ENCODE peak calls at places on chromosomes 2 and 18, in six cellular contexts. One of them, this sample, is unnamed.

GRCh38 chr2:219832904-219833303 is 205.5 kb downstream of the SLC4A3 start:
- DNase-seq in fibroblast of the aortic adventitia: no peak
- DNase-seq in left ventricle myocardium inferior: no peak
- DNase-seq in psoas muscle: no peak
- DNase-seq in cardiac fibroblast: no peak
- DNase-seq in kidney: no peak
- DNase-seq in this sample: no peak

GRCh38 chr2:126802316-126802715 is 96.4 kb upstream of the TEX51 start:
- DNase-seq in kidney: no peak
- DNase-seq in cardiac fibroblast: no peak
- DNase-seq in psoas muscle: no peak
- DNase-seq in fibroblast of the aortic adventitia: no peak
- DNase-seq in left ventricle myocardium inferior: no peak
- DNase-seq in this sample: no peak

GRCh38 chr18:68448736-68449135 is 266.2 kb downstream of the TMX3 start:
- DNase-seq in kidney: no peak
- DNase-seq in psoas muscle: no peak
- DNase-seq in fibroblast of the aortic adventitia: peak
- DNase-seq in cardiac fibroblast: peak
- DNase-seq in left ventricle myocardium inferior: no peak
- DNase-seq in this sample: no peak

GRCh38 chr2:71385008-71385407 is 53.4 kb downstream of the ZNF638 start:
- DNase-seq in psoas muscle: no peak
- DNase-seq in left ventricle myocardium inferior: no peak
- DNase-seq in kidney: no peak
- DNase-seq in cardiac fibroblast: peak
- DNase-seq in fibroblast of the aortic adventitia: peak
- DNase-seq in this sample: no peak

GRCh38 chr2:383173-383572 is 95.3 kb upstream of the ALKAL2 start:
- DNase-seq in kidney: no peak
- DNase-seq in left ventricle myocardium inferior: no peak
- DNase-seq in cardiac fibroblast: no peak
- DNase-seq in psoas muscle: no peak
- DNase-seq in fibroblast of the aortic adventitia: no peak
- DNase-seq in this sample: no peak

GRCh38 chr2:189370719-189371118 is 70.6 kb upstream of the WDR75 start:
- DNase-seq in fibroblast of the aortic adventitia: peak
- DNase-seq in kidney: no peak
- DNase-seq in psoas muscle: no peak
- DNase-seq in left ventricle myocardium inferior: no peak
- DNase-seq in cardiac fibroblast: peak
- DNase-seq in this sample: no peak

GRCh38 chr2:179020156-179020750 is 29.7 kb downstream of the CCDC141 start:
- DNase-seq in left ventricle myocardium inferior: no peak
- DNase-seq in kidney: no peak
- DNase-seq in cardiac fibroblast: peak
- DNase-seq in psoas muscle: peak
- DNase-seq in fibroblast of the aortic adventitia: peak
- DNase-seq in this sample: no peak

GRCh38 chr2:98692090-98692991 is 38.6 kb downstream of the MGAT4A start:
- DNase-seq in cardiac fibroblast: no peak
- DNase-seq in kidney: no peak
- DNase-seq in psoas muscle: no peak
- DNase-seq in fibroblast of the aortic adventitia: no peak
- DNase-seq in left ventricle myocardium inferior: no peak
- DNase-seq in this sample: no peak

GRCh38 chr2:66700181-66700686 is 265.3 kb downstream of the MEIS1 start:
- DNase-seq in kidney: no peak
- DNase-seq in cardiac fibroblast: no peak
- DNase-seq in left ventricle myocardium inferior: no peak
- DNase-seq in psoas muscle: no peak
- DNase-seq in fibroblast of the aortic adventitia: peak
- DNase-seq in this sample: no peak

GRCh38 chr2:2159336-2159735 is 171.7 kb downstream of the MYT1L start:
- DNase-seq in kidney: no peak
- DNase-seq in cardiac fibroblast: no peak
- DNase-seq in left ventricle myocardium inferior: no peak
- DNase-seq in fibroblast of the aortic adventitia: no peak
- DNase-seq in psoas muscle: no peak
- DNase-seq in this sample: no peak

GRCh38 chr2:151718247-151718646 is 16.0 kb downstream of the NEB start:
- DNase-seq in kidney: no peak
- DNase-seq in left ventricle myocardium inferior: no peak
- DNase-seq in cardiac fibroblast: no peak
- DNase-seq in fibroblast of the aortic adventitia: no peak
- DNase-seq in psoas muscle: no peak
- DNase-seq in this sample: no peak

GRCh38 chr2:98749053-98749450 is 18.1 kb upstream of the MGAT4A start:
- DNase-seq in left ventricle myocardium inferior: no peak
- DNase-seq in kidney: no peak
- DNase-seq in psoas muscle: no peak
- DNase-seq in fibroblast of the aortic adventitia: no peak
- DNase-seq in cardiac fibroblast: no peak
- DNase-seq in this sample: no peak

GRCh38 chr2:206154197-206154596 is 5.0 kb downstream of the NDUFS1 start:
- DNase-seq in cardiac fibroblast: peak
- DNase-seq in psoas muscle: no peak
- DNase-seq in fibroblast of the aortic adventitia: no peak
- DNase-seq in kidney: no peak
- DNase-seq in left ventricle myocardium inferior: no peak
- DNase-seq in this sample: no peak

GRCh38 chr2:26561376-26561775 is 79.8 kb downstream of the CIB4 start:
- DNase-seq in cardiac fibroblast: no peak
- DNase-seq in psoas muscle: peak
- DNase-seq in fibroblast of the aortic adventitia: no peak
- DNase-seq in left ventricle myocardium inferior: no peak
- DNase-seq in kidney: no peak
- DNase-seq in this sample: no peak

DNA sequence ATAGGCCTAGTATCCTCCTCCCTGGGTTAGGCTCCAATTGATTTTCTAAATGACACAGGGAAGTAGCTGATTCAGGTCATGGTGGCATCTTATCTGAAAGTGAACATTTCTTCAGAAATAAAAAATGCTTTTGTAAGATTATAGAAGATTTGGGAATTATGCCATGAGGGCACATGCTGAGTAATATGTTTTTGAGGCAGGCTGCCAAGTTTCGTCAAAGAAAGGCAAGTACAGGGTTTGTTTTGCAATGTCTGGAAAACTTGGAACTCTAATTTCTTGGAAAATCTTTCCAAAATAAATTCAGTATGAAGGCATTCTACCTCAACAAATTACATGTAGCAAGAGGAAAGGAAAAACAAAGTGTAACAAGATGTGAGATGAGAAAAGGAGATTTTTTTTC is 167.6 kb downstream of the PLCL1 start:
- DNase-seq in left ventricle myocardium inferior: no peak
- DNase-seq in fibroblast of the aortic adventitia: peak
- DNase-seq in psoas muscle: no peak
- DNase-seq in kidney: no peak
- DNase-seq in cardiac fibroblast: peak
- DNase-seq in this sample: no peak
- TF ChIP-seq CTCF in left ventricle myocardium inferior: no peak
- TF ChIP-seq CTCF in fibroblast of the aortic adventitia: no peak
- TF ChIP-seq CTCF in psoas muscle: no peak
- TF ChIP-seq CTCF in kidney: no peak
- TF ChIP-seq CTCF in cardiac fibroblast: no peak
- TF ChIP-seq CTCF in this sample: no peak

GRCh38 chr2:70123051-70123828 is 36.0 kb downstream of the PCBP1 start:
- DNase-seq in fibroblast of the aortic adventitia: peak
- DNase-seq in cardiac fibroblast: peak
- DNase-seq in kidney: no peak
- DNase-seq in psoas muscle: peak
- DNase-seq in left ventricle myocardium inferior: peak
- DNase-seq in this sample: no peak
- H3K4me3 ChIP-seq in fibroblast of the aortic adventitia: no peak
- H3K4me3 ChIP-seq in cardiac fibroblast: no peak
- H3K4me3 ChIP-seq in kidney: no peak
- H3K4me3 ChIP-seq in psoas muscle: peak
- H3K4me3 ChIP-seq in left ventricle myocardium inferior: peak
- H3K4me3 ChIP-seq in this sample: peak

DNA sequence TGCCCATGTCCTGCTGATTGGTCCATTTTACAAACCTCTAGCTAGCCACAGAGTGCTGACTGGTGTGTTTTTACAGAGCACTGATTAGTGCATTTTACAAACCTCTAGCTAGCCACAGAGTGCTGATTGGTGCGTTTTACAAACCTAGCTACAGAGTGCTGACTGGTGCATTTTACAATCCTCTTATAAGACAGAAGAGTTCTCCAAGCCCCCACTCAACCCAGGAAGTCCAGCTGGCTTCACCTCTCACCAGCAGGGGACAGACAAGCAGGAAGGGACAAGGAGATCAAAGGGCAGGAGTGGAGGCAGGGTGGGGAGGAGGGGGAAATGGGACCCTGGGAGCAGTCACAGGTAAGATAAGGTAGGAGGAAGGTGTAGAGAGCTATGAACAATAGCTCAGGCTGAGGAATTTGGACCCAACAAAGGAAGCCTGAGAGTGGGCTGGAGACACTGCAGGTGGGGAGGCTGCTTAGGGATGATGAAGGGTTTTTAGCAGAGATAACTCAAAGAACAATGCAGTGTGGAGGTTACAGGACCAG is 37.1 kb downstream of the SH2D6 start:
- DNase-seq in psoas muscle: no peak
- DNase-seq in fibroblast of the aortic adventitia: no peak
- DNase-seq in kidney: no peak
- DNase-seq in left ventricle myocardium inferior: no peak
- DNase-seq in cardiac fibroblast: no peak
- DNase-seq in this sample: no peak
- TF ChIP-seq CTCF in psoas muscle: no peak
- TF ChIP-seq CTCF in fibroblast of the aortic adventitia: no peak
- TF ChIP-seq CTCF in kidney: no peak
- TF ChIP-seq CTCF in left ventricle myocardium inferior: no peak
- TF ChIP-seq CTCF in cardiac fibroblast: no peak
- TF ChIP-seq CTCF in this sample: no peak

DNA sequence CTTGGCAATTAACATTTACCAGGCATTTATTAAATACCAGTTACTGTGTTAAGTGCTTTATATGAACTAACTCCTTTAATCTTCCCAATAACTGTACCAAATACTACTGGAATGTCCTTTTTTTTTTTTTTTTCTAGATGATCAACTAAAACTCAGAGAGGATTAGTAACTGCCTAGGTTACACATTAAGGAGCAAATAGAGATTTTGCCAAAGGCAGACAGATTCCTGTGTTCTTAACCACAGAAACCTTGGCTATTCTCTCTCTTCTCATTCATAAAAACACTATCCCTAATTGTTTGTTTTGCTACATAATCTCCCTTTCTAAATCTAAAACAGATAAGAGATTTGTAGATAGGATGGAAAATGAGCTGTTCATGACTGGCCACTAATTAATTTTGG is 13.3 kb downstream of the DHX57 start:
- DNase-seq in fibroblast of the aortic adventitia: no peak
- DNase-seq in kidney: no peak
- DNase-seq in psoas muscle: no peak
- DNase-seq in left ventricle myocardium inferior: no peak
- DNase-seq in cardiac fibroblast: no peak
- DNase-seq in this sample: no peak
- H3K4me3 ChIP-seq in fibroblast of the aortic adventitia: no peak
- H3K4me3 ChIP-seq in kidney: no peak
- H3K4me3 ChIP-seq in psoas muscle: no peak
- H3K4me3 ChIP-seq in left ventricle myocardium inferior: no peak
- H3K4me3 ChIP-seq in cardiac fibroblast: no peak
- H3K4me3 ChIP-seq in this sample: no peak

GRCh38 chr2:132448771-132449170 is 32.2 kb downstream of the GPR39 start:
- DNase-seq in left ventricle myocardium inferior: no peak
- DNase-seq in cardiac fibroblast: peak
- DNase-seq in fibroblast of the aortic adventitia: peak
- DNase-seq in kidney: no peak
- DNase-seq in psoas muscle: no peak
- DNase-seq in this sample: no peak
- TF ChIP-seq CTCF in left ventricle myocardium inferior: peak
- TF ChIP-seq CTCF in cardiac fibroblast: peak
- TF ChIP-seq CTCF in fibroblast of the aortic adventitia: peak
- TF ChIP-seq CTCF in kidney: peak
- TF ChIP-seq CTCF in psoas muscle: peak
- TF ChIP-seq CTCF in this sample: peak

GRCh38 chr2:94861308-94862152 is 9.7 kb upstream of the TEKT4 start:
- DNase-seq in kidney: peak
- DNase-seq in left ventricle myocardium inferior: peak
- DNase-seq in cardiac fibroblast: no peak
- DNase-seq in psoas muscle: no peak
- DNase-seq in fibroblast of the aortic adventitia: no peak
- DNase-seq in this sample: peak
- H3K4me3 ChIP-seq in kidney: no peak
- H3K4me3 ChIP-seq in left ventricle myocardium inferior: peak
- H3K4me3 ChIP-seq in cardiac fibroblast: no peak
- H3K4me3 ChIP-seq in psoas muscle: no peak
- H3K4me3 ChIP-seq in fibroblast of the aortic adventitia: no peak
- H3K4me3 ChIP-seq in this sample: no peak

GRCh38 chr2:31190188-31190587 is 27.1 kb downstream of the CAPN14 start:
- DNase-seq in psoas muscle: no peak
- DNase-seq in fibroblast of the aortic adventitia: no peak
- DNase-seq in kidney: no peak
- DNase-seq in left ventricle myocardium inferior: no peak
- DNase-seq in cardiac fibroblast: no peak
- DNase-seq in this sample: no peak

GRCh38 chr2:31193806-31194205 is 23.5 kb downstream of the CAPN14 start:
- DNase-seq in kidney: no peak
- DNase-seq in psoas muscle: no peak
- DNase-seq in fibroblast of the aortic adventitia: no peak
- DNase-seq in left ventricle myocardium inferior: no peak
- DNase-seq in cardiac fibroblast: no peak
- DNase-seq in this sample: no peak

GRCh38 chr2:31192396-31193065 is 24.8 kb downstream of the CAPN14 start:
- DNase-seq in psoas muscle: no peak
- DNase-seq in fibroblast of the aortic adventitia: no peak
- DNase-seq in kidney: no peak
- DNase-seq in left ventricle myocardium inferior: no peak
- DNase-seq in cardiac fibroblast: no peak
- DNase-seq in this sample: no peak

GRCh38 chr2:31191931-31192330 is 25.4 kb downstream of the CAPN14 start:
- DNase-seq in fibroblast of the aortic adventitia: no peak
- DNase-seq in cardiac fibroblast: no peak
- DNase-seq in psoas muscle: no peak
- DNase-seq in left ventricle myocardium inferior: no peak
- DNase-seq in kidney: no peak
- DNase-seq in this sample: no peak

DNA sequence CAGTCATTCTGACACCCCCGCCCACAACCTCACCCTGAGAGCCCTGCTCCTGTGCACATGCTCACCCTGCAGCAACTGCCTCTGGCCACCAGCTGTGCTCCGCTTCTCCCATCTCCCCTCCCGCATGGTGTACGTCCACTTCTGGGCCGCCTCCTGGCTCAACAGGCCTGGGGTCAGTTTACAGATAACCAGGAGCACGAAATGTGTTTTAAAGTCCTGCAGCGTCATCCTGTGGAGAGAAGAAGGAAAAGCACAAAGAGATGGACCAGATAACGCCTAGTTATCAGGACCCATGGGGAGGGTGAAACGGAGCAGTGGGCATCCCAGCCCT is 24.3 kb downstream of the CAPN14 start:
- DNase-seq in fibroblast of the aortic adventitia: no peak
- DNase-seq in kidney: no peak
- DNase-seq in left ventricle myocardium inferior: no peak
- DNase-seq in psoas muscle: no peak
- DNase-seq in cardiac fibroblast: no peak
- DNase-seq in this sample: no peak
- TF ChIP-seq CTCF in fibroblast of the aortic adventitia: no peak
- TF ChIP-seq CTCF in kidney: no peak
- TF ChIP-seq CTCF in left ventricle myocardium inferior: no peak
- TF ChIP-seq CTCF in psoas muscle: no peak
- TF ChIP-seq CTCF in cardiac fibroblast: no peak
- TF ChIP-seq CTCF in this sample: no peak

This sample was measured in lower lobe of right lung.